ENCODE peak calls at places on chromosome 18, in nine cellular contexts. K, J, D, U, X, Y, M, O and H are unnamed samples.

GRCh38 chr18:47420130-47420529 is 168.7 kb upstream of the SKOR2 start:
- DNase-seq in K (no peak), J (no peak), D (no peak), U (no peak), X (no peak), Y (no peak), M (no peak), O (no peak), H (no peak)

GRCh38 chr18:27731211-27731610 is 445.7 kb downstream of the CDH2 start:
- DNase-seq in K (no peak), J (no peak), D (no peak), U (no peak), X (no peak), Y (no peak), M (no peak), O (no peak), H (no peak)

GRCh38 chr18:73381361-73382031 is 513.7 kb upstream of the NETO1 start:
- DNase-seq in K (no peak), J (no peak), D (no peak), U (no peak), X (no peak), Y (no peak), M (no peak), O (no peak), H (no peak)

GRCh38 chr18:53380063-53380639 is 844.3 kb downstream of the MBD2 start:
- DNase-seq in K (no peak), J (no peak), D (no peak), U (no peak), X (no peak), Y (no peak), M (no peak), O (peak), H (peak)

GRCh38 chr18:36406805-36407204 is 109.3 kb downstream of the FHOD3 start:
- DNase-seq in K (no peak), J (no peak), D (no peak), U (no peak), X (no peak), Y (no peak), M (no peak), O (no peak), H (no peak)

GRCh38 chr18:12253027-12253426 is 1.1 kb upstream of the CIDEA start:
- DNase-seq in K (no peak), J (no peak), D (no peak), U (no peak), X (no peak), Y (no peak), M (no peak), O (no peak), H (no peak)

GRCh38 chr18:13483316-13484270 is 242.8 kb downstream of the FAM210A start:
- DNase-seq in K (no peak), J (no peak), D (no peak), U (no peak), X (no peak), Y (no peak), M (no peak), O (no peak), H (no peak)

GRCh38 chr18:22094375-22094767 is 75.0 kb upstream of the GATA6 start:
- DNase-seq in K (no peak), J (no peak), D (no peak), U (no peak), X (no peak), Y (no peak), M (no peak), O (no peak), H (no peak)

GRCh38 chr18:77054288-77054605 is 78.3 kb downstream of the MBP start:
- DNase-seq in K (no peak), J (no peak), D (no peak), U (peak), X (no peak), Y (no peak), M (no peak), O (no peak), H (no peak)

GRCh38 chr18:75799449-75800330 is 372.2 kb upstream of the SMIM21 start:
- DNase-seq in K (no peak), J (no peak), D (no peak), U (no peak), X (no peak), Y (no peak), M (no peak), O (no peak), H (no peak)

GRCh38 chr18:3086865-3087264 is 73.9 kb upstream of the LPIN2 start:
- DNase-seq in K (no peak), J (no peak), D (no peak), U (no peak), X (no peak), Y (no peak), M (no peak), O (no peak), H (no peak)

GRCh38 chr18:26301681-26302080 is 75.4 kb downstream of the TAF4B start:
- DNase-seq in K (no peak), J (no peak), D (no peak), U (no peak), X (no peak), Y (no peak), M (no peak), O (peak), H (no peak)

GRCh38 chr18:54946149-54946581 is 13.1 kb downstream of the CCDC68 start:
- DNase-seq in K (no peak), J (no peak), D (no peak), U (peak), X (no peak), Y (no peak), M (peak), O (no peak), H (peak)

GRCh38 chr18:55844373-55844772 is 256.4 kb upstream of the TCF4 start:
- DNase-seq in K (no peak), J (no peak), D (no peak), U (no peak), X (no peak), Y (no peak), M (no peak), O (no peak), H (no peak)

GRCh38 chr18:59814872-59815271 is 84.9 kb upstream of the PMAIP1 start:
- DNase-seq in K (no peak), J (no peak), D (no peak), U (no peak), X (no peak), Y (no peak), M (no peak), O (no peak), H (peak)